ENCODE peak calls at places on chromosomes 3 and 15, in six cellular contexts. E, F, P, N, Y and U are unnamed samples.

GRCh38 chr3:119146578-119147375 is 812 bp downstream of the TEX55 start:
- DNase-seq in E (no peak), F (no peak), P (no peak), N (peak), Y (no peak), U (no peak)

GRCh38 chr15:88218557-88219214 is 37.9 kb downstream of the NTRK3 start:
- DNase-seq in E (no peak), F (no peak), P (no peak), N (no peak), Y (no peak), U (no peak)

GRCh38 chr3:196141866-196142673 is 60.2 kb upstream of the TFRC start:
- DNase-seq in E (no peak), F (no peak), P (no peak), N (no peak), Y (no peak), U (no peak)

GRCh38 chr3:64473476-64473875 is 214.3 kb downstream of the ADAMTS9 start:
- DNase-seq in E (no peak), F (no peak), P (no peak), N (no peak), Y (no peak), U (no peak)

GRCh38 chr3:119601154-119601553 is 3.5 kb downstream of the PLA1A start:
- DNase-seq in E (no peak), F (no peak), P (no peak), N (no peak), Y (no peak), U (no peak)

GRCh38 chr3:7607669-7608068 is 746.8 kb downstream of the GRM7 start:
- DNase-seq in E (no peak), F (no peak), P (no peak), N (no peak), Y (no peak), U (no peak)

GRCh38 chr3:70805044-70805732 is 492.8 kb upstream of the MDFIC2 start:
- DNase-seq in E (no peak), F (no peak), P (peak), N (peak), Y (no peak), U (no peak)

GRCh38 chr3:174767406-174767805 is 91.7 kb upstream of the NAALADL2 start:
- DNase-seq in E (no peak), F (no peak), P (no peak), N (peak), Y (no peak), U (no peak)

GRCh38 chr3:50154476-50154839 is 666 bp upstream of the SEMA3F start:
- DNase-seq in E (no peak), F (no peak), P (no peak), N (no peak), Y (no peak), U (no peak)

GRCh38 chr3:67790043-67790442 is 135.6 kb upstream of the SUCLG2 start:
- DNase-seq in E (peak), F (peak), P (peak), N (peak), Y (peak), U (peak)

GRCh38 chr15:89332446-89332845 is 2.2 kb downstream of the POLG start:
- DNase-seq in E (no peak), F (peak), P (peak), N (peak), Y (no peak), U (no peak)

GRCh38 chr3:151568095-151568685 is 107.3 kb upstream of the IGSF10 start:
- DNase-seq in E (no peak), F (no peak), P (no peak), N (peak), Y (no peak), U (no peak)

GRCh38 chr15:55343168-55343567 is 24.1 kb downstream of the PIGB start:
- DNase-seq in E (no peak), F (no peak), P (no peak), N (no peak), Y (no peak), U (no peak)

GRCh38 chr15:68484696-68485400 is 52.9 kb upstream of the ITGA11 start:
- DNase-seq in E (no peak), F (no peak), P (peak), N (peak), Y (no peak), U (no peak)

GRCh38 chr3:54663558-54664114 is 264.2 kb downstream of the LRTM1 start:
- DNase-seq in E (no peak), F (no peak), P (no peak), N (no peak), Y (no peak), U (no peak)

GRCh38 chr15:63489352-63489751 is 15.0 kb upstream of the USP3 start:
- DNase-seq in E (no peak), F (no peak), P (no peak), N (no peak), Y (no peak), U (no peak)

GRCh38 chr3:22585504-22585903 is 617.6 kb upstream of the UBE2E2 start:
- DNase-seq in E (no peak), F (no peak), P (peak), N (peak), Y (no peak), U (no peak)

GRCh38 chr3:151283907-151284461 is 5.6 kb upstream of the P2RY14 start:
- DNase-seq in E (no peak), F (no peak), P (peak), N (peak), Y (peak), U (no peak)

GRCh38 chr15:83170474-83171165 is 37.0 kb downstream of the HDGFL3 start:
- DNase-seq in E (no peak), F (no peak), P (peak), N (peak), Y (no peak), U (no peak)

GRCh38 chr15:69143756-69144436 is 16.5 kb upstream of the GLCE start:
- DNase-seq in E (no peak), F (no peak), P (peak), N (no peak), Y (peak), U (no peak)

GRCh38 chr15:99703603-99704443 is 29.4 kb downstream of the LYSMD4 start:
- DNase-seq in E (no peak), F (peak), P (peak), N (peak), Y (peak), U (no peak)
- TF ChIP-seq CTCF in E (no peak), F (no peak), P (peak), N (peak), Y (peak), U (peak)

DNA sequence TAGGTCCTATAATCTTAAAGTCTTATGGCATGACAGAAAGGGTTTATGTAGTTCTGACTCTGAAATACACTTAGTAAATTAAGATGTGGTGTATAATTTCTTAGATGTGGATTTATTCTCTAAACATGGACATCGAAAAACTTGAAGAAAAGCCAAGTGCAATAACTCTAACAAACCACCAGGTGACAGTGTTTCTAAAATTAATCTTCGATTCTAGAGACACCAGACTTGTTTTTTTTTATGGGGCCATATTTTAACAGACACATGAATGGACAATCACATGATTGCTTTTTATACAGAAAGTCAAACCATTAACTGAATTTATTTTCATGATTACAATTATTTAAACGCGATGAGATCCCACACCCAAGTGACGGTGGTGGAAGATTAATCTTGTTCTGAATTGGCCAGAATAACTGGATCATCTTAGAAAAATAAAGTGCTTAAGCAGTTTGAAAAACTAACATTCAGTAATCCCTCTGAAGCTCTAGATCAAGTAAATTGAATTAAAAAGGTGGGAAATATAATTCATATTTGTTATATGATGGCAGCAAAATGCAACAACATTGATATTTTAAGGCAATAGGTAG is 305.1 kb downstream of the LSAMP start:
- DNase-seq in E (no peak), F (peak), P (peak), N (peak), Y (peak), U (no peak)
- TF ChIP-seq CTCF in E (peak), F (peak), P (peak), N (peak), Y (peak), U (peak)

GRCh38 chr3:160756907-160757623 is 1.0 kb downstream of the PPM1L start:
- DNase-seq in E (peak), F (no peak), P (no peak), N (no peak), Y (peak), U (no peak)

GRCh38 chr3:160753953-160754352 is 2.1 kb upstream of the PPM1L start:
- DNase-seq in E (no peak), F (no peak), P (no peak), N (no peak), Y (no peak), U (no peak)

GRCh38 chr3:160754371-160754854 is 1.6 kb upstream of the PPM1L start:
- DNase-seq in E (peak), F (peak), P (peak), N (peak), Y (peak), U (no peak)

GRCh38 chr3:160755776-160756304 is at the start of gene PPM1L:
- DNase-seq in E (peak), F (peak), P (peak), N (peak), Y (peak), U (no peak)

GRCh38 chr3:160754855-160755747 is 930 bp upstream of the PPM1L start:
- DNase-seq in E (peak), F (peak), P (peak), N (peak), Y (peak), U (peak)
- TF ChIP-seq CTCF in E (no peak), F (no peak), P (no peak), N (no peak), Y (no peak), U (no peak)

GRCh38 chr15:58678683-58679082 is 70.8 kb downstream of the ADAM10 start:
- DNase-seq in E (no peak), F (no peak), P (peak), N (peak), Y (no peak), U (no peak)

GRCh38 chr15:58682234-58682633 is 67.3 kb downstream of the ADAM10 start:
- DNase-seq in E (no peak), F (no peak), P (no peak), N (no peak), Y (no peak), U (no peak)

GRCh38 chr15:58676766-58677165 is 72.7 kb downstream of the ADAM10 start:
- DNase-seq in E (no peak), F (no peak), P (no peak), N (no peak), Y (no peak), U (no peak)

GRCh38 chr15:58677426-58677825 is 72.1 kb downstream of the ADAM10 start:
- DNase-seq in E (no peak), F (no peak), P (no peak), N (no peak), Y (no peak), U (no peak)
- TF ChIP-seq CTCF in E (no peak), F (peak), P (no peak), N (no peak), Y (peak), U (peak)